ENCODE peak calls at places on chromosomes 1 and 21, in eight cellular contexts. One of them, this sample, is unnamed.

GRCh38 chr1:51567653-51568052 is 48.6 kb upstream of the EPS15 start:
- DNase-seq in left ventricle myocardium inferior: no peak
- DNase-seq in stimulated activated naive CD8-positive, alpha-beta T cell treated with anti-CD3 and anti-CD28 coated beads, Interleukin-15, amount 100 ng/mL, for 72 hours: no peak
- DNase-seq in OCI-M1: no peak
- DNase-seq in GDM1: no peak
- DNase-seq in T-helper 17 cell: no peak
- DNase-seq in kidney glomerular epithelial cell: peak
- DNase-seq in cardiac muscle cell: no peak
- DNase-seq in this sample: no peak

GRCh38 chr1:40736085-40736531 is 44.6 kb downstream of the NFYC start:
- DNase-seq in left ventricle myocardium inferior: no peak
- DNase-seq in stimulated activated naive CD8-positive, alpha-beta T cell treated with anti-CD3 and anti-CD28 coated beads, Interleukin-15, amount 100 ng/mL, for 72 hours: no peak
- DNase-seq in OCI-M1: peak
- DNase-seq in GDM1: no peak
- DNase-seq in T-helper 17 cell: no peak
- DNase-seq in kidney glomerular epithelial cell: peak
- DNase-seq in cardiac muscle cell: peak
- DNase-seq in this sample: no peak

GRCh38 chr1:234186037-234186688 is 187.1 kb upstream of the COA6 start:
- DNase-seq in left ventricle myocardium inferior: no peak
- DNase-seq in stimulated activated naive CD8-positive, alpha-beta T cell treated with anti-CD3 and anti-CD28 coated beads, Interleukin-15, amount 100 ng/mL, for 72 hours: no peak
- DNase-seq in OCI-M1: no peak
- DNase-seq in GDM1: no peak
- DNase-seq in T-helper 17 cell: no peak
- DNase-seq in kidney glomerular epithelial cell: peak
- DNase-seq in cardiac muscle cell: no peak
- DNase-seq in this sample: no peak

GRCh38 chr1:27672750-27673112 is 739 bp upstream of the IFI6 start:
- DNase-seq in left ventricle myocardium inferior: no peak
- DNase-seq in stimulated activated naive CD8-positive, alpha-beta T cell treated with anti-CD3 and anti-CD28 coated beads, Interleukin-15, amount 100 ng/mL, for 72 hours: no peak
- DNase-seq in OCI-M1: no peak
- DNase-seq in GDM1: no peak
- DNase-seq in T-helper 17 cell: no peak
- DNase-seq in kidney glomerular epithelial cell: peak
- DNase-seq in cardiac muscle cell: no peak
- DNase-seq in this sample: no peak

GRCh38 chr1:101567582-101568189 is 330.9 kb downstream of the S1PR1 start:
- DNase-seq in left ventricle myocardium inferior: peak
- DNase-seq in stimulated activated naive CD8-positive, alpha-beta T cell treated with anti-CD3 and anti-CD28 coated beads, Interleukin-15, amount 100 ng/mL, for 72 hours: peak
- DNase-seq in OCI-M1: peak
- DNase-seq in GDM1: no peak
- DNase-seq in T-helper 17 cell: peak
- DNase-seq in kidney glomerular epithelial cell: peak
- DNase-seq in cardiac muscle cell: peak
- DNase-seq in this sample: peak

GRCh38 chr21:35086357-35086756 is 37.3 kb upstream of the RUNX1 start:
- DNase-seq in left ventricle myocardium inferior: no peak
- DNase-seq in stimulated activated naive CD8-positive, alpha-beta T cell treated with anti-CD3 and anti-CD28 coated beads, Interleukin-15, amount 100 ng/mL, for 72 hours: no peak
- DNase-seq in OCI-M1: no peak
- DNase-seq in GDM1: no peak
- DNase-seq in T-helper 17 cell: no peak
- DNase-seq in kidney glomerular epithelial cell: no peak
- DNase-seq in cardiac muscle cell: no peak
- DNase-seq in this sample: no peak

GRCh38 chr1:226569879-226570547 is 21.4 kb downstream of the STUM start:
- DNase-seq in left ventricle myocardium inferior: no peak
- DNase-seq in stimulated activated naive CD8-positive, alpha-beta T cell treated with anti-CD3 and anti-CD28 coated beads, Interleukin-15, amount 100 ng/mL, for 72 hours: peak
- DNase-seq in OCI-M1: no peak
- DNase-seq in GDM1: no peak
- DNase-seq in T-helper 17 cell: no peak
- DNase-seq in kidney glomerular epithelial cell: no peak
- DNase-seq in cardiac muscle cell: peak
- DNase-seq in this sample: no peak

GRCh38 chr1:179251675-179252074 is 22.2 kb upstream of the ABL2 start:
- DNase-seq in left ventricle myocardium inferior: no peak
- DNase-seq in stimulated activated naive CD8-positive, alpha-beta T cell treated with anti-CD3 and anti-CD28 coated beads, Interleukin-15, amount 100 ng/mL, for 72 hours: no peak
- DNase-seq in OCI-M1: peak
- DNase-seq in GDM1: no peak
- DNase-seq in T-helper 17 cell: no peak
- DNase-seq in kidney glomerular epithelial cell: peak
- DNase-seq in cardiac muscle cell: peak
- DNase-seq in this sample: peak

GRCh38 chr1:40478276-40478675 is 1.2 kb downstream of the ZFP69 start:
- DNase-seq in left ventricle myocardium inferior: no peak
- DNase-seq in stimulated activated naive CD8-positive, alpha-beta T cell treated with anti-CD3 and anti-CD28 coated beads, Interleukin-15, amount 100 ng/mL, for 72 hours: no peak
- DNase-seq in OCI-M1: no peak
- DNase-seq in GDM1: no peak
- DNase-seq in T-helper 17 cell: no peak
- DNase-seq in kidney glomerular epithelial cell: no peak
- DNase-seq in cardiac muscle cell: no peak
- DNase-seq in this sample: no peak

GRCh38 chr1:193707271-193708015 is 521.0 kb upstream of the B3GALT2 start:
- DNase-seq in left ventricle myocardium inferior: no peak
- DNase-seq in stimulated activated naive CD8-positive, alpha-beta T cell treated with anti-CD3 and anti-CD28 coated beads, Interleukin-15, amount 100 ng/mL, for 72 hours: no peak
- DNase-seq in OCI-M1: no peak
- DNase-seq in GDM1: no peak
- DNase-seq in T-helper 17 cell: no peak
- DNase-seq in kidney glomerular epithelial cell: peak
- DNase-seq in cardiac muscle cell: no peak
- DNase-seq in this sample: no peak

GRCh38 chr1:170929835-170930554 is 5.3 kb upstream of the MROH9 start:
- DNase-seq in left ventricle myocardium inferior: no peak
- DNase-seq in stimulated activated naive CD8-positive, alpha-beta T cell treated with anti-CD3 and anti-CD28 coated beads, Interleukin-15, amount 100 ng/mL, for 72 hours: peak
- DNase-seq in OCI-M1: peak
- DNase-seq in GDM1: peak
- DNase-seq in T-helper 17 cell: no peak
- DNase-seq in kidney glomerular epithelial cell: peak
- DNase-seq in cardiac muscle cell: peak
- DNase-seq in this sample: peak

GRCh38 chr1:185091480-185091879 is 46.1 kb downstream of the RNF2 start:
- DNase-seq in left ventricle myocardium inferior: no peak
- DNase-seq in stimulated activated naive CD8-positive, alpha-beta T cell treated with anti-CD3 and anti-CD28 coated beads, Interleukin-15, amount 100 ng/mL, for 72 hours: no peak
- DNase-seq in OCI-M1: no peak
- DNase-seq in GDM1: no peak
- DNase-seq in T-helper 17 cell: no peak
- DNase-seq in kidney glomerular epithelial cell: no peak
- DNase-seq in cardiac muscle cell: no peak
- DNase-seq in this sample: no peak

GRCh38 chr1:46166521-46167462 is 8.1 kb upstream of the TSPAN1 start:
- DNase-seq in left ventricle myocardium inferior: peak
- DNase-seq in stimulated activated naive CD8-positive, alpha-beta T cell treated with anti-CD3 and anti-CD28 coated beads, Interleukin-15, amount 100 ng/mL, for 72 hours: peak
- DNase-seq in OCI-M1: no peak
- DNase-seq in GDM1: no peak
- DNase-seq in T-helper 17 cell: no peak
- DNase-seq in kidney glomerular epithelial cell: no peak
- DNase-seq in cardiac muscle cell: no peak
- DNase-seq in this sample: no peak

GRCh38 chr1:31593770-31594632 is 17.7 kb downstream of the TINAGL1 start:
- DNase-seq in left ventricle myocardium inferior: peak
- DNase-seq in stimulated activated naive CD8-positive, alpha-beta T cell treated with anti-CD3 and anti-CD28 coated beads, Interleukin-15, amount 100 ng/mL, for 72 hours: peak
- DNase-seq in OCI-M1: peak
- DNase-seq in GDM1: peak
- DNase-seq in T-helper 17 cell: peak
- DNase-seq in kidney glomerular epithelial cell: peak
- DNase-seq in cardiac muscle cell: peak
- DNase-seq in this sample: peak

GRCh38 chr1:108877858-108878257 is 1.1 kb downstream of the GPSM2 start:
- DNase-seq in left ventricle myocardium inferior: no peak
- DNase-seq in stimulated activated naive CD8-positive, alpha-beta T cell treated with anti-CD3 and anti-CD28 coated beads, Interleukin-15, amount 100 ng/mL, for 72 hours: no peak
- DNase-seq in OCI-M1: peak
- DNase-seq in GDM1: no peak
- DNase-seq in T-helper 17 cell: no peak
- DNase-seq in kidney glomerular epithelial cell: peak
- DNase-seq in cardiac muscle cell: peak
- DNase-seq in this sample: peak